ENCODE peak calls at places on chromosomes 5 and 9, in ten cellular contexts. Q is occipital lobe; L is fibroblast of mammary gland; E is Ammon's horn; I is A549; V is CD4-positive, CD25-positive, alpha-beta regulatory T cell; F is cardiac fibroblast; Y is posterior cingulate gyrus; C is stimulated activated CD4-positive, alpha-beta T cell treated with anti-CD3 and anti-CD28 coated beads, TNF-alpha, amount 100 ng/mL, for 1 hour; X is HEK293T. B is an unnamed sample.

GRCh38 chr5:64784451-64785025 is 15.8 kb downstream of the CWC27 start:
- DNase-seq in Q (peak; percentile 18), L (peak; percentile 84), E (peak; percentile 89), I (peak; percentile 83), V (peak; percentile 85), F (peak; percentile 91), Y (no peak), C (peak; percentile 47), X (peak; percentile 45), B (peak; percentile 73)

GRCh38 chr5:136526798-136527197 is 161.5 kb upstream of the TRPC7 start:
- DNase-seq in Q (no peak), L (no peak), E (no peak), I (no peak), V (no peak), F (no peak), Y (no peak), C (no peak), X (no peak), B (no peak)

GRCh38 chr9:18208166-18209059 is 265.5 kb upstream of the ADAMTSL1 start:
- DNase-seq in Q (no peak), L (peak; percentile 41), E (no peak), I (peak; percentile 42), V (no peak), F (peak; percentile 71), Y (no peak), C (no peak), X (peak; percentile 55), B (peak; percentile 40)

GRCh38 chr9:123033352-123033751 is at the start of gene GPR21:
- DNase-seq in Q (no peak), L (no peak), E (peak; percentile 21), I (no peak), V (no peak), F (peak; percentile 16), Y (no peak), C (no peak), X (no peak), B (peak; percentile 47)

GRCh38 chr9:95116820-95117204 is 200.7 kb downstream of the FANCC start:
- DNase-seq in Q (no peak), L (no peak), E (no peak), I (no peak), V (no peak), F (peak; percentile 39), Y (no peak), C (no peak), X (no peak), B (peak; percentile 64)

GRCh38 chr9:99752710-99753109 is 69.0 kb upstream of the NR4A3 start:
- DNase-seq in Q (no peak), L (peak; percentile 93), E (no peak), I (no peak), V (no peak), F (peak; percentile 9), Y (no peak), C (no peak), X (no peak), B (peak; percentile 92)

GRCh38 chr5:55278778-55279177 is 28.7 kb downstream of the DHX29 start:
- DNase-seq in Q (no peak), L (peak; percentile 55), E (no peak), I (no peak), V (no peak), F (no peak), Y (no peak), C (no peak), X (no peak), B (peak; percentile 64)

GRCh38 chr5:100430268-100430900 is 104.8 kb upstream of the FAM174A start:
- DNase-seq in Q (no peak), L (peak; percentile 49), E (peak; percentile 63), I (peak; percentile 41), V (peak; percentile 44), F (peak; percentile 54), Y (no peak), C (peak; percentile 3), X (peak; percentile 57), B (peak; percentile 15)

GRCh38 chr5:169629847-169630548 is 7.1 kb upstream of the DOCK2 start:
- DNase-seq in Q (no peak), L (peak; percentile 89), E (no peak), I (peak; percentile 83), V (peak; percentile 44), F (peak; percentile 88), Y (no peak), C (no peak), X (no peak), B (peak; percentile 49)

GRCh38 chr5:8710426-8710930 is 835.4 kb downstream of the SEMA5A start:
- DNase-seq in Q (no peak), L (no peak), E (no peak), I (no peak), V (no peak), F (no peak), Y (no peak), C (no peak), X (no peak), B (peak; percentile 24)

GRCh38 chr9:75488082-75488713 is 399.9 kb downstream of the OSTF1 start:
- DNase-seq in Q (no peak), L (no peak), E (no peak), I (no peak), V (no peak), F (no peak), Y (no peak), C (no peak), X (no peak), B (no peak)

GRCh38 chr5:116305899-116306298 is 221.1 kb downstream of the COMMD10 start:
- DNase-seq in Q (no peak), L (no peak), E (no peak), I (no peak), V (no peak), F (no peak), Y (no peak), C (no peak), X (no peak), B (no peak)

GRCh38 chr5:107812570-107813141 is 141.9 kb upstream of the EFNA5 start:
- DNase-seq in Q (no peak), L (peak; percentile 7), E (peak; percentile 24), I (no peak), V (no peak), F (no peak), Y (peak; percentile 12), C (no peak), X (no peak), B (peak; percentile 60)

GRCh38 chr5:52786937-52787599 is 648 bp upstream of the ITGA1 start:
- DNase-seq in Q (no peak), L (peak; percentile 19), E (no peak), I (peak; percentile 37), V (peak; percentile 53), F (peak; percentile 43), Y (no peak), C (no peak), X (no peak), B (peak; percentile 55)

GRCh38 chr5:129460121-129460950 is at the start of gene ADAMTS19:
- DNase-seq in Q (peak; percentile 18), L (peak; percentile 56), E (peak; percentile 29), I (peak; percentile 14), V (no peak), F (peak; percentile 59), Y (peak; percentile 22), C (no peak), X (peak; percentile 69), B (peak; percentile 51)

GRCh38 chr5:150642567-150642927 is 2.1 kb downstream of the SYNPO start:
- DNase-seq in Q (no peak), L (peak; percentile 89), E (no peak), I (peak; percentile 87), V (no peak), F (peak; percentile 96), Y (no peak), C (no peak), X (no peak), B (peak; percentile 92)

GRCh38 chr9:108953983-108954574 is 19.9 kb downstream of the ABITRAM start:
- DNase-seq in Q (no peak), L (peak; percentile 64), E (peak; percentile 76), I (peak; percentile 57), V (peak; percentile 60), F (peak; percentile 74), Y (no peak), C (no peak), X (peak; percentile 26), B (peak; percentile 49)

GRCh38 chr9:111928342-111928720 is 31.7 kb downstream of the UGCG start:
- DNase-seq in Q (no peak), L (peak; percentile 48), E (no peak), I (no peak), V (no peak), F (no peak), Y (no peak), C (no peak), X (no peak), B (peak; percentile 67)

GRCh38 chr5:88660947-88661869 is 221.8 kb downstream of the MEF2C start:
- DNase-seq in Q (peak; percentile 97), L (peak; percentile 61), E (peak; percentile 97), I (peak; percentile 84), V (peak; percentile 39), F (peak; percentile 74), Y (peak; percentile 99), C (no peak), X (peak; percentile 93), B (peak; percentile 32)